ENCODE peak calls at places on chromosome 1, in five cellular contexts. One of them, this sample, is unnamed.

GRCh38 chr1:44212355-44213221 is 683 bp upstream of the DMAP1 start:
- DNase-seq in A549: no peak
- DNase-seq in IMR-90: no peak
- DNase-seq in HepG2: no peak
- DNase-seq in H1: no peak
- DNase-seq in this sample: peak

GRCh38 chr1:200174525-200174924 is 147.0 kb downstream of the NR5A2 start:
- DNase-seq in H1: no peak
- DNase-seq in IMR-90: no peak
- DNase-seq in A549: no peak
- DNase-seq in HepG2: no peak
- DNase-seq in this sample: no peak

GRCh38 chr1:151994956-151995355 is 1.3 kb upstream of the S100A10 start:
- DNase-seq in A549: peak
- DNase-seq in H1: no peak
- DNase-seq in IMR-90: peak
- DNase-seq in HepG2: no peak
- DNase-seq in this sample: no peak

GRCh38 chr1:108591471-108591870 is 31.6 kb downstream of the EEIG2 start:
- DNase-seq in HepG2: no peak
- DNase-seq in H1: no peak
- DNase-seq in A549: no peak
- DNase-seq in IMR-90: no peak
- DNase-seq in this sample: no peak

GRCh38 chr1:113021430-113022085 is 51.4 kb upstream of the LRIG2 start:
- DNase-seq in IMR-90: no peak
- DNase-seq in A549: peak
- DNase-seq in HepG2: peak
- DNase-seq in H1: no peak
- DNase-seq in this sample: no peak

GRCh38 chr1:32695098-32695904 is 7.3 kb downstream of the SYNC start:
- DNase-seq in A549: no peak
- DNase-seq in HepG2: peak
- DNase-seq in H1: no peak
- DNase-seq in IMR-90: peak
- DNase-seq in this sample: peak

GRCh38 chr1:85174492-85174891 is 26.3 kb downstream of the SYDE2 start:
- DNase-seq in H1: no peak
- DNase-seq in HepG2: no peak
- DNase-seq in A549: no peak
- DNase-seq in IMR-90: peak
- DNase-seq in this sample: no peak

GRCh38 chr1:228923973-228924766 is 188.9 kb downstream of the RHOU start:
- DNase-seq in IMR-90: peak
- DNase-seq in H1: no peak
- DNase-seq in HepG2: no peak
- DNase-seq in A549: no peak
- DNase-seq in this sample: no peak

GRCh38 chr1:16326833-16327404 is 25.4 kb downstream of the FBXO42 start:
- DNase-seq in A549: no peak
- DNase-seq in H1: no peak
- DNase-seq in IMR-90: no peak
- DNase-seq in HepG2: no peak
- DNase-seq in this sample: no peak

GRCh38 chr1:49051647-49052046 is 275.0 kb upstream of the BEND5 start:
- DNase-seq in A549: no peak
- DNase-seq in IMR-90: no peak
- DNase-seq in HepG2: no peak
- DNase-seq in H1: no peak
- DNase-seq in this sample: no peak

GRCh38 chr1:44242761-44243160 is 29.5 kb downstream of the DMAP1 start:
- DNase-seq in HepG2: no peak
- DNase-seq in A549: no peak
- DNase-seq in IMR-90: no peak
- DNase-seq in H1: no peak
- DNase-seq in this sample: no peak

GRCh38 chr1:160879056-160879455 is 5.9 kb downstream of the ITLN1 start:
- DNase-seq in IMR-90: no peak
- DNase-seq in A549: no peak
- DNase-seq in H1: no peak
- DNase-seq in HepG2: no peak
- DNase-seq in this sample: no peak

GRCh38 chr1:25431495-25432363 is 1.0 kb downstream of the MACO1 start:
- DNase-seq in HepG2: no peak
- DNase-seq in A549: no peak
- DNase-seq in IMR-90: no peak
- DNase-seq in H1: peak
- DNase-seq in this sample: no peak

GRCh38 chr1:162292422-162292849 is 84.2 kb downstream of the SPATA46 start:
- DNase-seq in IMR-90: peak
- DNase-seq in HepG2: no peak
- DNase-seq in H1: no peak
- DNase-seq in A549: no peak
- DNase-seq in this sample: no peak

GRCh38 chr1:168921514-168922106 is 184.9 kb upstream of the ATP1B1 start:
- DNase-seq in HepG2: no peak
- DNase-seq in A549: no peak
- DNase-seq in H1: no peak
- DNase-seq in IMR-90: no peak
- DNase-seq in this sample: no peak

GRCh38 chr1:56417636-56418035 is 161.7 kb downstream of the PLPP3 start:
- DNase-seq in HepG2: no peak
- DNase-seq in A549: no peak
- DNase-seq in IMR-90: peak
- DNase-seq in H1: no peak
- DNase-seq in this sample: no peak

GRCh38 chr1:238018214-238018613 is 127.5 kb upstream of the ZP4 start:
- DNase-seq in A549: no peak
- DNase-seq in IMR-90: no peak
- DNase-seq in HepG2: no peak
- DNase-seq in H1: no peak
- DNase-seq in this sample: no peak

GRCh38 chr1:27600500-27601175 is 3.3 kb downstream of the AHDC1 start:
- DNase-seq in HepG2: peak
- DNase-seq in IMR-90: peak
- DNase-seq in H1: no peak
- DNase-seq in A549: no peak
- DNase-seq in this sample: no peak

GRCh38 chr1:24557220-24557619 is 1.3 kb downstream of the NCMAP start:
- DNase-seq in IMR-90: no peak
- DNase-seq in A549: no peak
- DNase-seq in HepG2: no peak
- DNase-seq in H1: no peak
- DNase-seq in this sample: no peak

GRCh38 chr1:229894535-229894934 is 172.5 kb upstream of the GALNT2 start:
- DNase-seq in HepG2: no peak
- DNase-seq in IMR-90: no peak
- DNase-seq in A549: no peak
- DNase-seq in H1: no peak
- DNase-seq in this sample: no peak

GRCh38 chr1:223738465-223739365 is 26.4 kb downstream of the CAPN2 start:
- DNase-seq in IMR-90: no peak
- DNase-seq in A549: no peak
- DNase-seq in H1: no peak
- DNase-seq in HepG2: no peak
- DNase-seq in this sample: no peak

GRCh38 chr1:909861-910310 is 13.8 kb upstream of the SAMD11 start:
- DNase-seq in H1: no peak
- DNase-seq in IMR-90: no peak
- DNase-seq in HepG2: no peak
- DNase-seq in A549: no peak
- DNase-seq in this sample: no peak

GRCh38 chr1:2796890-2797740 is 4.4 kb downstream of the TTC34 start:
- DNase-seq in A549: no peak
- DNase-seq in H1: no peak
- DNase-seq in HepG2: no peak
- DNase-seq in IMR-90: no peak
- DNase-seq in this sample: no peak

GRCh38 chr1:205354259-205354904 is 2.3 kb downstream of the KLHDC8A start:
- DNase-seq in HepG2: peak
- DNase-seq in IMR-90: peak
- DNase-seq in H1: peak
- DNase-seq in A549: peak
- DNase-seq in this sample: peak

GRCh38 chr1:102970496-102971078 is 137.7 kb downstream of the COL11A1 start:
- DNase-seq in IMR-90: peak
- DNase-seq in HepG2: peak
- DNase-seq in A549: peak
- DNase-seq in H1: peak
- DNase-seq in this sample: peak

GRCh38 chr1:170168263-170168662 is 22.5 kb downstream of the NTMT2 start:
- DNase-seq in HepG2: no peak
- DNase-seq in H1: no peak
- DNase-seq in A549: no peak
- DNase-seq in IMR-90: peak
- DNase-seq in this sample: no peak

GRCh38 chr1:201408815-201409200 is 9.7 kb upstream of the LAD1 start:
- DNase-seq in IMR-90: no peak
- DNase-seq in HepG2: no peak
- DNase-seq in A549: no peak
- DNase-seq in H1: no peak
- DNase-seq in this sample: no peak

GRCh38 chr1:106753069-106753468 is 303.4 kb upstream of the PRMT6 start:
- DNase-seq in IMR-90: no peak
- DNase-seq in H1: no peak
- DNase-seq in A549: no peak
- DNase-seq in HepG2: no peak
- DNase-seq in this sample: no peak

GRCh38 chr1:232602622-232603021 is 27.3 kb downstream of the SIPA1L2 start:
- DNase-seq in H1: no peak
- DNase-seq in HepG2: no peak
- DNase-seq in IMR-90: no peak
- DNase-seq in A549: no peak
- DNase-seq in this sample: no peak
- TF ChIP-seq MAFK in H1: no peak
- TF ChIP-seq MAFK in HepG2: no peak
- TF ChIP-seq MAFK in IMR-90: no peak
- TF ChIP-seq MAFK in A549: no peak
- TF ChIP-seq MAFK in this sample: no peak

DNA sequence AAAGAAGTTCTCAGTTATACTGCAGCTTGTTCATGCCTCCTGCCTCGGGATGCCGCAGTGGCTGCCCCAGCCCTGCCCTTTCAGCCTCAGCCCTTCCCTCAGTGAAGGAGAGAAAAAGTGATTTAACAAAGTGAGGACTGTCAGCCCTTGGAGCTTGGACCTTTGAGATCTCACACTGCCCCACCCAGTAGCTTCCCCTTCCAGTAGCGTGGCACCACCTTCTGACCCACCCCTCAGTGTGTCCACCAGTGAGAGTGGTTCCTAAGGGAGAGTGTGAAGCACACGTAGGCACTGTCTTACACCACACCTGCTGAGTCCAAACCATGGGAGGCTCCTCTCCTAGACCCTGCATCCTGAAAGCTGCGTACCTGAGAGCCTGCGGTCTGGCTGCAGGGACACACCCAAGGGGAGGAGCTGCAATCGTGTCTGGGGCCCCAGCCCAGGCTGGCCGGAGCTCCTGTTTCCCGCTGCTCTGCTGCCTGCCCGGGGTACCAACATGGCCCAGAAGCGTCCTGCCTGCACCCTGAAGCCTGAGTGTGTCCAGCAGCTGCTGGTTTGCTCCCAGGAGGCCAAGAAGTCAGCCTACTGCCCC is at the start of gene CDA:
- DNase-seq in IMR-90: no peak
- DNase-seq in A549: peak
- DNase-seq in HepG2: peak
- DNase-seq in H1: no peak
- DNase-seq in this sample: peak
- TF ChIP-seq POLR2A in IMR-90: no peak
- TF ChIP-seq POLR2A in A549: no peak
- TF ChIP-seq POLR2A in HepG2: no peak
- TF ChIP-seq POLR2A in H1: no peak
- TF ChIP-seq POLR2A in this sample: no peak

GRCh38 chr1:119590377-119590776 is 57.7 kb downstream of the ZNF697 start:
- DNase-seq in A549: no peak
- DNase-seq in H1: no peak
- DNase-seq in HepG2: no peak
- DNase-seq in IMR-90: no peak
- DNase-seq in this sample: no peak

GRCh38 chr1:119582801-119583200 is 65.3 kb downstream of the ZNF697 start:
- DNase-seq in IMR-90: peak
- DNase-seq in A549: peak
- DNase-seq in H1: peak
- DNase-seq in HepG2: peak
- DNase-seq in this sample: peak

DNA sequence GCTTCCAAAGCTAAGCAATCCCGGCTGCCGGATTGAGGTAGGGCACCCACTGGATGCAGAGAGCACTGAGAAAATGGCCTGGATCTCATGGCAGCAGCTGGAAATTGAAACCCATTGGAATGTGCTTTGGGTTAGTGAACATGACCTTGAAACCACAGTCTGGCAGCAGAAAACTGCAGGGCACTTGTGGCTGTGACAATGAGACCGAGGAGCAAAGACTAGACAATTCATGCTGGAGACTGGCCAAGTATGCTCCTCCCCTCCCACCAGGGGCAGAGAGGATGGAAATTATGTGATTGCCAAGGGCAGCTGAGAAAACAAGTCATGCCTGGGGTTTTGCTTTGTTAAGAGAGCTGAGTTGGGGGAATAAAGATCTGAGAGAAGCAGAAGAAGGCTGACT is 60.7 kb downstream of the ZNF697 start:
- DNase-seq in A549: no peak
- DNase-seq in H1: no peak
- DNase-seq in IMR-90: no peak
- DNase-seq in HepG2: peak
- DNase-seq in this sample: no peak
- TF ChIP-seq MAFK in A549: no peak
- TF ChIP-seq MAFK in H1: no peak
- TF ChIP-seq MAFK in IMR-90: no peak
- TF ChIP-seq MAFK in HepG2: no peak
- TF ChIP-seq MAFK in this sample: no peak

GRCh38 chr1:153569465-153569864 is 3.8 kb upstream of the S100A2 start:
- DNase-seq in A549: no peak
- DNase-seq in HepG2: no peak
- DNase-seq in H1: no peak
- DNase-seq in IMR-90: no peak
- DNase-seq in this sample: no peak
- TF ChIP-seq POLR2A in A549: no peak
- TF ChIP-seq POLR2A in HepG2: no peak
- TF ChIP-seq POLR2A in H1: no peak
- TF ChIP-seq POLR2A in IMR-90: no peak
- TF ChIP-seq POLR2A in this sample: no peak